ENCODE peak calls at places on chromosomes 5 and 9, in eight cellular contexts. One of them, this sample, is unnamed.

GRCh38 chr9:130833324-130833990 is 1.6 kb upstream of the ABL1 start:
- DNase-seq in adrenal gland: no peak
- DNase-seq in GM12878: no peak
- DNase-seq in uterus: no peak
- DNase-seq in body of pancreas: no peak
- DNase-seq in tibial nerve: no peak
- DNase-seq in A549: no peak
- DNase-seq in ovary: no peak
- DNase-seq in this sample: no peak

GRCh38 chr5:66864240-66864884 is 268.2 kb downstream of the MAST4 start:
- DNase-seq in adrenal gland: no peak
- DNase-seq in GM12878: no peak
- DNase-seq in uterus: no peak
- DNase-seq in body of pancreas: peak; percentile 11
- DNase-seq in tibial nerve: no peak
- DNase-seq in A549: peak; percentile 67
- DNase-seq in ovary: no peak
- DNase-seq in this sample: no peak

GRCh38 chr9:71725590-71726338 is 42.5 kb downstream of the CEMIP2 start:
- DNase-seq in adrenal gland: peak; percentile 20
- DNase-seq in GM12878: no peak
- DNase-seq in uterus: no peak
- DNase-seq in body of pancreas: peak; percentile 35
- DNase-seq in tibial nerve: no peak
- DNase-seq in A549: peak; percentile 93
- DNase-seq in ovary: no peak
- DNase-seq in this sample: no peak

GRCh38 chr9:117120061-117120460 is 294.8 kb downstream of the ASTN2 start:
- DNase-seq in adrenal gland: no peak
- DNase-seq in GM12878: no peak
- DNase-seq in uterus: no peak
- DNase-seq in body of pancreas: no peak
- DNase-seq in tibial nerve: no peak
- DNase-seq in A549: no peak
- DNase-seq in ovary: no peak
- DNase-seq in this sample: no peak

GRCh38 chr5:54013556-54014157 is 296.7 kb downstream of the ARL15 start:
- DNase-seq in adrenal gland: peak; percentile 72
- DNase-seq in GM12878: no peak
- DNase-seq in uterus: no peak
- DNase-seq in body of pancreas: peak; percentile 18
- DNase-seq in tibial nerve: peak; percentile 34
- DNase-seq in A549: peak; percentile 80
- DNase-seq in ovary: no peak
- DNase-seq in this sample: no peak

GRCh38 chr9:135761845-135762168 is 59.8 kb downstream of the KCNT1 start:
- DNase-seq in adrenal gland: no peak
- DNase-seq in GM12878: no peak
- DNase-seq in uterus: no peak
- DNase-seq in body of pancreas: no peak
- DNase-seq in tibial nerve: no peak
- DNase-seq in A549: no peak
- DNase-seq in ovary: no peak
- DNase-seq in this sample: no peak

GRCh38 chr9:89386797-89387196 is 68.5 kb downstream of the SECISBP2 start:
- DNase-seq in adrenal gland: no peak
- DNase-seq in GM12878: no peak
- DNase-seq in uterus: no peak
- DNase-seq in body of pancreas: peak; percentile 87
- DNase-seq in tibial nerve: no peak
- DNase-seq in A549: no peak
- DNase-seq in ovary: no peak
- DNase-seq in this sample: no peak

GRCh38 chr5:113378960-113379541 is 55.7 kb downstream of the TSSK1B start:
- DNase-seq in adrenal gland: peak; percentile 24
- DNase-seq in GM12878: peak; percentile 9
- DNase-seq in uterus: peak; percentile 35
- DNase-seq in body of pancreas: peak; percentile 38
- DNase-seq in tibial nerve: peak; percentile 56
- DNase-seq in A549: peak; percentile 56
- DNase-seq in ovary: peak; percentile 20
- DNase-seq in this sample: no peak

GRCh38 chr5:175378444-175379028 is 65.4 kb downstream of the DRD1 start:
- DNase-seq in adrenal gland: no peak
- DNase-seq in GM12878: no peak
- DNase-seq in uterus: no peak
- DNase-seq in body of pancreas: no peak
- DNase-seq in tibial nerve: no peak
- DNase-seq in A549: peak; percentile 97
- DNase-seq in ovary: no peak
- DNase-seq in this sample: no peak

GRCh38 chr5:1660037-1660400 is 136.3 kb upstream of the LPCAT1 start:
- DNase-seq in adrenal gland: no peak
- DNase-seq in GM12878: no peak
- DNase-seq in uterus: no peak
- DNase-seq in body of pancreas: no peak
- DNase-seq in tibial nerve: no peak
- DNase-seq in A549: no peak
- DNase-seq in ovary: no peak
- DNase-seq in this sample: no peak

GRCh38 chr5:123752576-123752975 is 240.6 kb downstream of the CSNK1G3 start:
- DNase-seq in adrenal gland: no peak
- DNase-seq in GM12878: no peak
- DNase-seq in uterus: no peak
- DNase-seq in body of pancreas: no peak
- DNase-seq in tibial nerve: peak; percentile 55
- DNase-seq in A549: no peak
- DNase-seq in ovary: no peak
- DNase-seq in this sample: no peak

GRCh38 chr9:79781263-79781662 is 209.5 kb downstream of the TLE4 start:
- DNase-seq in adrenal gland: no peak
- DNase-seq in GM12878: no peak
- DNase-seq in uterus: no peak
- DNase-seq in body of pancreas: no peak
- DNase-seq in tibial nerve: no peak
- DNase-seq in A549: no peak
- DNase-seq in ovary: no peak
- DNase-seq in this sample: no peak

GRCh38 chr9:128689820-128690683 is 1.0 kb downstream of the SET start:
- DNase-seq in adrenal gland: no peak
- DNase-seq in GM12878: no peak
- DNase-seq in uterus: peak; percentile 47
- DNase-seq in body of pancreas: peak; percentile 54
- DNase-seq in tibial nerve: no peak
- DNase-seq in A549: peak; percentile 70
- DNase-seq in ovary: peak; percentile 50
- DNase-seq in this sample: no peak

GRCh38 chr5:77300457-77300856 is 90.0 kb downstream of the PDE8B start:
- DNase-seq in adrenal gland: no peak
- DNase-seq in GM12878: no peak
- DNase-seq in uterus: no peak
- DNase-seq in body of pancreas: no peak
- DNase-seq in tibial nerve: no peak
- DNase-seq in A549: no peak
- DNase-seq in ovary: no peak
- DNase-seq in this sample: no peak

GRCh38 chr5:159099049-159099760 is 511 bp downstream of the EBF1 start:
- DNase-seq in adrenal gland: peak; percentile 53
- DNase-seq in GM12878: no peak
- DNase-seq in uterus: peak; percentile 30
- DNase-seq in body of pancreas: no peak
- DNase-seq in tibial nerve: no peak
- DNase-seq in A549: peak; percentile 58
- DNase-seq in ovary: peak; percentile 59
- DNase-seq in this sample: no peak

GRCh38 chr9:94825620-94825958 is 99.1 kb downstream of the AOPEP start:
- DNase-seq in adrenal gland: no peak
- DNase-seq in GM12878: no peak
- DNase-seq in uterus: no peak
- DNase-seq in body of pancreas: no peak
- DNase-seq in tibial nerve: no peak
- DNase-seq in A549: no peak
- DNase-seq in ovary: no peak
- DNase-seq in this sample: no peak

GRCh38 chr9:93306579-93307091 is 122.7 kb downstream of the WNK2 start:
- DNase-seq in adrenal gland: no peak
- DNase-seq in GM12878: no peak
- DNase-seq in uterus: no peak
- DNase-seq in body of pancreas: no peak
- DNase-seq in tibial nerve: no peak
- DNase-seq in A549: no peak
- DNase-seq in ovary: no peak
- DNase-seq in this sample: no peak

GRCh38 chr5:159156426-159156835 is 52.9 kb downstream of the RNF145 start:
- DNase-seq in adrenal gland: no peak
- DNase-seq in GM12878: no peak
- DNase-seq in uterus: no peak
- DNase-seq in body of pancreas: no peak
- DNase-seq in tibial nerve: no peak
- DNase-seq in A549: no peak
- DNase-seq in ovary: no peak
- DNase-seq in this sample: no peak

GRCh38 chr9:85600675-85601263 is 141.0 kb downstream of the AGTPBP1 start:
- DNase-seq in adrenal gland: no peak
- DNase-seq in GM12878: no peak
- DNase-seq in uterus: no peak
- DNase-seq in body of pancreas: no peak
- DNase-seq in tibial nerve: no peak
- DNase-seq in A549: no peak
- DNase-seq in ovary: no peak
- DNase-seq in this sample: no peak

GRCh38 chr9:2159521-2160417 is 144.6 kb downstream of the SMARCA2 start:
- DNase-seq in adrenal gland: no peak
- DNase-seq in GM12878: no peak
- DNase-seq in uterus: no peak
- DNase-seq in body of pancreas: no peak
- DNase-seq in tibial nerve: no peak
- DNase-seq in A549: peak; percentile 10
- DNase-seq in ovary: no peak
- DNase-seq in this sample: no peak

GRCh38 chr9:6910032-6910431 is 152.3 kb downstream of the KDM4C start:
- DNase-seq in adrenal gland: no peak
- DNase-seq in GM12878: no peak
- DNase-seq in uterus: no peak
- DNase-seq in body of pancreas: no peak
- DNase-seq in tibial nerve: no peak
- DNase-seq in A549: peak; percentile 15
- DNase-seq in ovary: no peak
- DNase-seq in this sample: no peak

GRCh38 chr5:149412783-149413476 is 33.8 kb upstream of the IL17B start:
- DNase-seq in adrenal gland: peak; percentile 56
- DNase-seq in GM12878: no peak
- DNase-seq in uterus: peak; percentile 54
- DNase-seq in body of pancreas: no peak
- DNase-seq in tibial nerve: no peak
- DNase-seq in A549: no peak
- DNase-seq in ovary: peak; percentile 40
- DNase-seq in this sample: no peak
- TF ChIP-seq POLR2A in adrenal gland: no peak
- TF ChIP-seq POLR2A in GM12878: no peak
- TF ChIP-seq POLR2A in uterus: peak; percentile 14
- TF ChIP-seq POLR2A in body of pancreas: no peak
- TF ChIP-seq POLR2A in tibial nerve: no peak
- TF ChIP-seq POLR2A in A549: no peak
- TF ChIP-seq POLR2A in ovary: no peak
- TF ChIP-seq POLR2A in this sample: no peak

DNA sequence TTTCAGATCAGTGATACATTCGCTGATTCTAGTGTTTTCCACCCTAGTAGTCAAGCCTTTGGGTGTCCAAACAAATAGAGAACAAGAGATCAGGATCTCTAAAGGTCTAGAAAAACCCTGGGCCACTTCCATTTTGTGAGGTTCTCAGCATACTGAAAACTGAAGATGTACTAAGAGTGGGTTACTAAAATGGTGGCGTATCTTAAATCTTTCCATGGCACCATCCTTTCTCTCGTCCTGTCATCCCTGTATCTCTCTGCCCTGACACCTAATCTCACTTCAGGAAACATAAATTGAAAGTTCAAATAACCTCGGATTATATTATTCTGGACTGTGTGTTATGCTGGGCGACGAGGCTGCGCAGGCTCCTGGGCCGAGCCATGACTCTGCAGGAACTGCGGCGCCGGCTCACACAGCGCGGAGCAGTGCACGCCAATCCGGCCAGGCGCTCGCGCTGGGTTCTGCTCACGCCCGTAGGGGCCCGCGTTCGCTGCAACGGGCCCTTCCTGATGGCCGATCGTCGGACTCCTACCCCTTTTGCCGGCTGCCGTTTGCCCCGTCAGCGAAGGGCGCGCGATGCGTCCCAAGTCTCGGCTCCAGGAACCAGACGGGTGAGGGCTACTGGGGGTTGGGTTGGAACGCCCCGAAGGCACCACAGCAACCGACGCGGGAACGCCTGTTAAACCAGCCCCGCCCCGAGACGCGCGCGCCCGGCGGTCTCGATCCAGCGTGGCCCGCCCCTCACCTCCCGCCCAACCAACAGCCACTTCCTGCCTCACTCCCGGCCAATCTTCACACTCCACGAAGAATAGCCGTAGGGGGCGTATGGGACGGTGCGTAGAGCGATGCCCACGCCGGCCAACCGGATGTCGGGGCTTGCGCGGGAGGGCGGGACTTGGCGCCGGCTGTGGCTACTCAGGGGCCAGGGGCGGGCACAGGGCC is 503 bp upstream of the CANX start:
- DNase-seq in adrenal gland: peak; percentile 100
- DNase-seq in GM12878: peak; percentile 96
- DNase-seq in uterus: peak; percentile 99
- DNase-seq in body of pancreas: peak; percentile 99
- DNase-seq in tibial nerve: peak; percentile 98
- DNase-seq in A549: peak; percentile 99
- DNase-seq in ovary: peak; percentile 98
- DNase-seq in this sample: peak; percentile 100
- TF ChIP-seq POLR2A in adrenal gland: peak; percentile 94
- TF ChIP-seq POLR2A in GM12878: peak; percentile 90
- TF ChIP-seq POLR2A in uterus: peak; percentile 48
- TF ChIP-seq POLR2A in body of pancreas: peak; percentile 73
- TF ChIP-seq POLR2A in tibial nerve: no peak
- TF ChIP-seq POLR2A in A549: peak; percentile 93
- TF ChIP-seq POLR2A in ovary: peak; percentile 71
- TF ChIP-seq POLR2A in this sample: peak; percentile 91

GRCh38 chr5:179793470-179794139 is at the start of gene LTC4S:
- DNase-seq in adrenal gland: peak; percentile 81
- DNase-seq in GM12878: no peak
- DNase-seq in uterus: peak; percentile 85
- DNase-seq in body of pancreas: peak; percentile 82
- DNase-seq in tibial nerve: peak; percentile 73
- DNase-seq in A549: no peak
- DNase-seq in ovary: peak; percentile 89
- DNase-seq in this sample: no peak
- TF ChIP-seq POLR2A in adrenal gland: peak; percentile 15
- TF ChIP-seq POLR2A in GM12878: peak; percentile 58
- TF ChIP-seq POLR2A in uterus: peak; percentile 10
- TF ChIP-seq POLR2A in body of pancreas: no peak
- TF ChIP-seq POLR2A in tibial nerve: no peak
- TF ChIP-seq POLR2A in A549: no peak
- TF ChIP-seq POLR2A in ovary: no peak
- TF ChIP-seq POLR2A in this sample: no peak

DNA sequence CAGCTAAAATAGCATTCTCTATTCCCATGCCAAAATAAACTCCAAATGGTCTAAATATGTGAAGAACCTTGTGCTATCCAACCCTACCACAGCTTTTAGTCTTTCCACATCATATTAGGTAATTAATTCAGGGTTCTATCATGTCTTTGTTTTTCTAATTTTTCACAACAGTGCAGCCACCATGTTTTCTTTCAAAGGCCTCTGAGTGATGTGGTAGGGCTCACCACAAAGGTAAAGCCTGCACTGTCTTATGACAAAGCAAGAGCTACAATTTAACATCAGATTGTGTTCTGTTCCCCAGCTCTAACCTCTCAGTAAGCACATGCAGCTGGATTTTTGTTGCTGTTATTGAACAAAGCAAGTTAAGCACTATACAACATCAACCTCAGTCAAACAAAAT is 52.4 kb downstream of the MEF2C start:
- DNase-seq in adrenal gland: no peak
- DNase-seq in GM12878: no peak
- DNase-seq in uterus: no peak
- DNase-seq in body of pancreas: no peak
- DNase-seq in tibial nerve: no peak
- DNase-seq in A549: no peak
- DNase-seq in ovary: no peak
- DNase-seq in this sample: no peak
- TF ChIP-seq POLR2A in adrenal gland: no peak
- TF ChIP-seq POLR2A in GM12878: no peak
- TF ChIP-seq POLR2A in uterus: no peak
- TF ChIP-seq POLR2A in body of pancreas: no peak
- TF ChIP-seq POLR2A in tibial nerve: no peak
- TF ChIP-seq POLR2A in A549: no peak
- TF ChIP-seq POLR2A in ovary: no peak
- TF ChIP-seq POLR2A in this sample: no peak